ENCODE peak calls at places on chromosomes 5 and 9, in nine cellular contexts. M, E, K, P, X, S, U, L and Y are unnamed samples.

GRCh38 chr5:130476325-130476724 is 572.1 kb downstream of the CHSY3 start:
- DNase-seq in M (no peak), E (no peak), K (no peak), P (no peak), X (no peak), S (no peak), U (no peak), L (no peak), Y (no peak)

GRCh38 chr9:29390859-29391258 is 1817.6 kb upstream of the C9orf72 start:
- DNase-seq in M (no peak), E (no peak), K (no peak), P (no peak), X (no peak), S (no peak), U (no peak), L (no peak), Y (no peak)

GRCh38 chr5:57292336-57292735 is 118.5 kb downstream of the GPBP1 start:
- DNase-seq in M (no peak), E (no peak), K (no peak), P (no peak), X (no peak), S (no peak), U (no peak), L (no peak), Y (no peak)

GRCh38 chr5:127906562-127907204 is 176.9 kb upstream of the SLC12A2 start:
- DNase-seq in M (no peak), E (no peak), K (no peak), P (no peak), X (no peak), S (no peak), U (no peak), L (no peak), Y (no peak)

GRCh38 chr9:134944351-134944802 is 26.7 kb upstream of the FCN1 start:
- DNase-seq in M (no peak), E (peak), K (no peak), P (no peak), X (no peak), S (peak), U (no peak), L (no peak), Y (peak)

GRCh38 chr5:154465169-154465568 is 12.9 kb downstream of the HAND1 start:
- DNase-seq in M (no peak), E (no peak), K (no peak), P (peak), X (no peak), S (no peak), U (no peak), L (no peak), Y (no peak)

GRCh38 chr9:136746621-136747020 is 1.7 kb downstream of the LCN6 start:
- DNase-seq in M (no peak), E (peak), K (no peak), P (no peak), X (no peak), S (no peak), U (no peak), L (no peak), Y (no peak)

GRCh38 chr9:123225374-123225813 is 43.0 kb downstream of the STRBP start:
- DNase-seq in M (no peak), E (no peak), K (peak), P (peak), X (peak), S (peak), U (no peak), L (no peak), Y (no peak)

GRCh38 chr9:69919461-69920061 is 98.9 kb downstream of the CFAP95 start:
- DNase-seq in M (no peak), E (no peak), K (no peak), P (peak), X (peak), S (no peak), U (no peak), L (no peak), Y (no peak)

GRCh38 chr9:131275332-131276106 is 791 bp downstream of the FAM78A start:
- DNase-seq in M (no peak), E (peak), K (no peak), P (no peak), X (no peak), S (peak), U (no peak), L (peak), Y (no peak)

GRCh38 chr9:17531642-17532254 is 47.1 kb upstream of the SH3GL2 start:
- DNase-seq in M (no peak), E (no peak), K (no peak), P (peak), X (peak), S (peak), U (no peak), L (no peak), Y (no peak)

GRCh38 chr5:948472-949274 is 56.0 kb downstream of the TRIP13 start:
- DNase-seq in M (no peak), E (no peak), K (no peak), P (no peak), X (no peak), S (no peak), U (no peak), L (no peak), Y (no peak)

GRCh38 chr5:142403583-142403982 is 78.8 kb upstream of the SPRY4 start:
- DNase-seq in M (no peak), E (no peak), K (no peak), P (no peak), X (no peak), S (no peak), U (no peak), L (no peak), Y (no peak)

GRCh38 chr9:88011005-88011766 is 36.9 kb upstream of the CDK20 start:
- DNase-seq in M (no peak), E (no peak), K (no peak), P (no peak), X (no peak), S (peak), U (no peak), L (no peak), Y (no peak)

GRCh38 chr5:90932052-90932699 is 373.6 kb downstream of the ADGRV1 start:
- DNase-seq in M (peak), E (no peak), K (no peak), P (peak), X (peak), S (peak), U (no peak), L (no peak), Y (no peak)

GRCh38 chr5:112960861-112961504 is 15.6 kb upstream of the DCP2 start:
- DNase-seq in M (no peak), E (no peak), K (no peak), P (no peak), X (no peak), S (no peak), U (no peak), L (no peak), Y (no peak)

GRCh38 chr9:120441446-120442279 is 138.3 kb downstream of the CDK5RAP2 start:
- DNase-seq in M (no peak), E (no peak), K (no peak), P (peak), X (no peak), S (no peak), U (no peak), L (no peak), Y (no peak)

GRCh38 chr5:167893271-167893670 is 398.2 kb upstream of the WWC1 start:
- DNase-seq in M (no peak), E (no peak), K (no peak), P (no peak), X (no peak), S (no peak), U (no peak), L (no peak), Y (no peak)

GRCh38 chr5:91150189-91150588 is 232.9 kb downstream of the ARRDC3 start:
- DNase-seq in M (no peak), E (no peak), K (no peak), P (no peak), X (no peak), S (no peak), U (no peak), L (no peak), Y (no peak)

GRCh38 chr5:31530541-31531265 is 1.2 kb downstream of the DROSHA start:
- DNase-seq in M (no peak), E (no peak), K (no peak), P (no peak), X (no peak), S (no peak), U (no peak), L (no peak), Y (no peak)

GRCh38 chr9:129006328-129007034 is 21.6 kb downstream of the SH3GLB2 start:
- DNase-seq in M (peak), E (peak), K (no peak), P (peak), X (peak), S (peak), U (peak), L (peak), Y (peak)

GRCh38 chr5:136210259-136210658 is 17.3 kb upstream of the SMIM32 start:
- DNase-seq in M (no peak), E (no peak), K (no peak), P (no peak), X (no peak), S (no peak), U (no peak), L (no peak), Y (no peak)

GRCh38 chr9:33950371-33950770 is 98.3 kb downstream of the UBAP2 start:
- DNase-seq in M (no peak), E (no peak), K (no peak), P (no peak), X (no peak), S (no peak), U (no peak), L (no peak), Y (no peak)

GRCh38 chr9:70551391-70551790 is 136.9 kb upstream of the KLF9 start:
- DNase-seq in M (no peak), E (no peak), K (no peak), P (no peak), X (no peak), S (no peak), U (no peak), L (no peak), Y (no peak)

GRCh38 chr5:90000351-90000750 is 409.2 kb downstream of the CETN3 start:
- DNase-seq in M (no peak), E (no peak), K (no peak), P (no peak), X (no peak), S (peak), U (no peak), L (no peak), Y (no peak)

GRCh38 chr5:141958773-141959172 is 771 bp upstream of the PCDH12 start:
- DNase-seq in M (peak), E (peak), K (no peak), P (no peak), X (no peak), S (no peak), U (no peak), L (no peak), Y (no peak)

GRCh38 chr5:171681667-171682066 is 104.0 kb upstream of the SMIM23 start:
- DNase-seq in M (no peak), E (no peak), K (no peak), P (no peak), X (no peak), S (no peak), U (no peak), L (no peak), Y (no peak)

GRCh38 chr9:72305102-72305546 is 59.9 kb downstream of the ZFAND5 start:
- DNase-seq in M (peak), E (peak), K (no peak), P (peak), X (no peak), S (peak), U (peak), L (peak), Y (no peak)

GRCh38 chr5:96370981-96371380 is 62.1 kb downstream of the PCSK1 start:
- DNase-seq in M (no peak), E (no peak), K (no peak), P (no peak), X (no peak), S (no peak), U (no peak), L (no peak), Y (no peak)

GRCh38 chr5:140568664-140569063 is 4.0 kb downstream of the SLC35A4 start:
- DNase-seq in M (no peak), E (no peak), K (no peak), P (no peak), X (no peak), S (no peak), U (no peak), L (no peak), Y (no peak)

GRCh38 chr5:10736354-10736753 is 24.7 kb downstream of the DAP start:
- DNase-seq in M (no peak), E (no peak), K (no peak), P (no peak), X (no peak), S (no peak), U (no peak), L (no peak), Y (no peak)

GRCh38 chr9:126482361-126483044 is 131.2 kb upstream of the LMX1B start:
- DNase-seq in M (no peak), E (no peak), K (no peak), P (no peak), X (no peak), S (peak), U (peak), L (no peak), Y (peak)

GRCh38 chr9:3288686-3289085 is 237.1 kb downstream of the RFX3 start:
- DNase-seq in M (no peak), E (no peak), K (no peak), P (no peak), X (no peak), S (no peak), U (no peak), L (no peak), Y (no peak)

GRCh38 chr5:122463221-122463620 is 151.2 kb downstream of the SNCAIP start:
- DNase-seq in M (no peak), E (no peak), K (no peak), P (no peak), X (no peak), S (no peak), U (no peak), L (no peak), Y (no peak)

GRCh38 chr9:98117984-98118639 is 910 bp downstream of the TRIM14 start:
- DNase-seq in M (no peak), E (no peak), K (peak), P (peak), X (no peak), S (peak), U (no peak), L (no peak), Y (no peak)

GRCh38 chr9:137972355-137972987 is 94.9 kb downstream of the CACNA1B start:
- DNase-seq in M (peak), E (no peak), K (no peak), P (no peak), X (no peak), S (no peak), U (peak), L (no peak), Y (no peak)

DNA sequence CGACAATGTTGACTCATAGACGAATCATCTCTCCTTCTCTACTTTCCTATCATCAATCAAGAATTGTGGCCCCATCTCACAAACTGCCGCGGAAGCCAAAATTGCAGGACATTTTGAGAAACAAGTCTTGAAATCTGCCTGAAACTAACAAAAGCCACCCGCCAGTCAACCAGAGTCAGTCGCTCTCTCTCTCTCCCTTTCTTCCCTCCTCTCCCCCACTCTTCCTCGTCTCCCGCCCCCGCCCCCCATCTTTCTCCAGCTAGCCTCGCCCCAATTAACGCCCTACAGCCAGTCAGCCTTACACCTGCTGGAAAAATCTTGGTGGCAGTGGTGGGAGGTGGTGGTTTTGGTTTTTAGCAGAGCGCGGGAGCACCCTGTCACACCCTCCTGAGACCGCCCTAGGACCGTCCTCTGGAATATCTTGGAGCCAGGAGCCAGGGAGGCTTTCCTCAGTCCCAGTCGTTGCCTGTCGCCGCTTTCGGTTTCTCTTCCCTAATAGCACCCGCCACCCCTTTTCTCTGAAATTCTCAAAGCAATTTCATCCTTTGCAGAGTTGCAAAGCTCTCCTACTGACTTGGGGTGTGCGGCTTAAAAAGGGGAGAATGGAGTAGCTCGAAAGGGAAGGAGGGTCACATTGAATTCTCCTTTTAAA is 301.1 kb downstream of the PARP8 start:
- DNase-seq in M (no peak), E (peak), K (no peak), P (peak), X (no peak), S (no peak), U (no peak), L (no peak), Y (no peak)
- H3K4me3 ChIP-seq in M (peak), E (peak), K (peak), P (no peak), X (no peak), S (no peak), U (peak), L (peak), Y (peak)

GRCh38 chr5:81301221-81302015 is at the start of gene ZCCHC9:
- DNase-seq in M (peak), E (peak), K (peak), P (peak), X (peak), S (peak), U (peak), L (peak), Y (peak)

GRCh38 chr5:81305783-81306182 is 4.4 kb downstream of the ZCCHC9 start:
- DNase-seq in M (no peak), E (no peak), K (no peak), P (no peak), X (no peak), S (no peak), U (no peak), L (no peak), Y (no peak)

GRCh38 chr5:81297531-81297930 is 3.9 kb upstream of the ZCCHC9 start:
- DNase-seq in M (no peak), E (no peak), K (no peak), P (no peak), X (no peak), S (no peak), U (no peak), L (no peak), Y (no peak)

GRCh38 chr5:81303563-81303962 is 2.2 kb downstream of the ZCCHC9 start:
- DNase-seq in M (no peak), E (no peak), K (no peak), P (no peak), X (no peak), S (no peak), U (no peak), L (no peak), Y (no peak)

GRCh38 chr5:81302596-81302995 is 1.2 kb downstream of the ZCCHC9 start:
- DNase-seq in M (no peak), E (no peak), K (no peak), P (no peak), X (no peak), S (no peak), U (no peak), L (no peak), Y (no peak)
- H3K4me3 ChIP-seq in M (no peak), E (peak), K (peak), P (no peak), X (peak), S (peak), U (peak), L (peak), Y (no peak)

DNA sequence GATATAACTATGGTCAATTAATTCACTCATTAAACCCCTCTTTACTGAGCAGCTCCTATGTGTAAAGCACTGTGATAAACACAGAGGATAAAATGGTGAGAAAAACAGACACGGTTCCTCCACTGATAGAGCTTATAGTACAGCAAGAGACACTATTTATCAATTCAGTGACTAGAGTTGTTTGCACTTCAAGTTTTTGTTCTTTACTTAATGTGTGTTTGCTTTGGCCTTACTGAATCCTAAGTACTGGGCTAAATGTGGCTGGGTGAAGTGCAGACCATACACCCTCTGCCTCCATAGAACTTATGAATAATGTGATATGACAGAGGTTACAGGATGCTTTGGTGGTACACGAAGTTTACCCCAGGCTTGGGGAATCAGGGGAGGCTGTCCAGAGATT is 80.1 kb upstream of the ITGA1 start:
- DNase-seq in M (no peak), E (no peak), K (no peak), P (no peak), X (no peak), S (no peak), U (no peak), L (no peak), Y (no peak)
- H3K4me3 ChIP-seq in M (no peak), E (no peak), K (no peak), P (no peak), X (no peak), S (no peak), U (no peak), L (no peak), Y (no peak)

DNA sequence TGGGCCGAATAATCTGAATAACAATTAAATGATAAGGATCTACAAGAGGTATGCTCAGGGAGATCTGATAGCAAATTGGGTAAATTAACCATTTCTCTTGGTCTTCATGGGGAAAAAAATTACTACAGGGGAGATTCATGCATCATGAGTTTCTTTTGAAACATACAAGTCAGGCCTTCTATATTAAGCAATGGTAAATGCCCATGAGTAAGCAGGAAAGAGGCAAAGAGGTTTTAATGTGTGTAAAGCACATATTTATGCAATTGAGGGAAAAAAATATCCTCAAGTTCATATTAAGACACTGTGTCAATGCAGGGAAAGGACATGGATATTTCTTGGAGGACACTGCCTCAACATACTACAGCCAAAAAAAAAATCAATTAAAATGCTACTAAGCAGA is 73.4 kb upstream of the NR4A3 start:
- DNase-seq in M (no peak), E (no peak), K (no peak), P (no peak), X (no peak), S (no peak), U (no peak), L (no peak), Y (no peak)
- H3K4me3 ChIP-seq in M (no peak), E (no peak), K (no peak), P (no peak), X (no peak), S (no peak), U (no peak), L (no peak), Y (no peak)